ENCODE peak calls at places on chromosomes 12 and 14, in seven cellular contexts. Y is HCT116, T is HepG2, Z is GM12878, D is K562, I is H1, K is SK-N-SH. W is an unnamed sample.

GRCh38 chr12:108017658-108018057 is 111.4 kb upstream of the WSCD2 start:
- DNase-seq in Y (no peak), T (no peak), Z (no peak), D (no peak), I (no peak), K (no peak), W (no peak)

GRCh38 chr12:131203666-131204415 is 250.1 kb downstream of the ADGRD1 start:
- DNase-seq in Y (no peak), T (no peak), Z (no peak), D (no peak), I (no peak), K (peak; percentile 10), W (no peak)

GRCh38 chr12:120684523-120684932 is 2.4 kb upstream of the MLEC start:
- DNase-seq in Y (no peak), T (no peak), Z (peak; percentile 85), D (no peak), I (no peak), K (no peak), W (no peak)

GRCh38 chr12:111645433-111645832 is 40.3 kb downstream of the BRAP start:
- DNase-seq in Y (no peak), T (no peak), Z (no peak), D (no peak), I (no peak), K (no peak), W (peak; percentile 52)

GRCh38 chr14:95134304-95134933 is 22.9 kb downstream of the DICER1 start:
- DNase-seq in Y (no peak), T (no peak), Z (no peak), D (no peak), I (no peak), K (no peak), W (no peak)

GRCh38 chr12:62601765-62602444 is 135.3 kb downstream of the MON2 start:
- DNase-seq in Y (no peak), T (peak; percentile 31), Z (no peak), D (no peak), I (no peak), K (no peak), W (no peak)

GRCh38 chr12:6084261-6084968 is 40.1 kb downstream of the VWF start:
- DNase-seq in Y (peak; percentile 60), T (no peak), Z (no peak), D (no peak), I (no peak), K (peak; percentile 85), W (no peak)

GRCh38 chr14:79542121-79542520 is 669.2 kb downstream of the DIO2 start:
- DNase-seq in Y (no peak), T (no peak), Z (no peak), D (no peak), I (no peak), K (no peak), W (no peak)

GRCh38 chr14:77155083-77155482 is 13.5 kb upstream of the ZDHHC22 start:
- DNase-seq in Y (no peak), T (no peak), Z (no peak), D (no peak), I (no peak), K (no peak), W (no peak)

GRCh38 chr14:73426877-73427276 is 31.5 kb downstream of the NUMB start:
- DNase-seq in Y (no peak), T (no peak), Z (no peak), D (no peak), I (no peak), K (no peak), W (peak; percentile 53)

GRCh38 chr12:127628655-127629054 is 638.3 kb upstream of the TMEM132C start:
- DNase-seq in Y (no peak), T (no peak), Z (no peak), D (no peak), I (no peak), K (no peak), W (no peak)

GRCh38 chr12:32145096-32145495 is 38.4 kb downstream of the BICD1 start:
- DNase-seq in Y (no peak), T (no peak), Z (no peak), D (no peak), I (no peak), K (no peak), W (no peak)

GRCh38 chr12:32149489-32149888 is 42.8 kb downstream of the BICD1 start:
- DNase-seq in Y (no peak), T (no peak), Z (no peak), D (no peak), I (no peak), K (no peak), W (no peak)

GRCh38 chr12:32148372-32148771 is 41.7 kb downstream of the BICD1 start:
- DNase-seq in Y (no peak), T (no peak), Z (no peak), D (no peak), I (no peak), K (no peak), W (no peak)

GRCh38 chr12:32151081-32151480 is 44.4 kb downstream of the BICD1 start:
- DNase-seq in Y (no peak), T (no peak), Z (no peak), D (no peak), I (no peak), K (no peak), W (no peak)

GRCh38 chr12:32146074-32146873 is 39.6 kb downstream of the BICD1 start:
- DNase-seq in Y (no peak), T (no peak), Z (peak; percentile 37), D (no peak), I (no peak), K (no peak), W (no peak)
- TF ChIP-seq JUND in Y (no peak), T (no peak), Z (no peak), D (no peak), I (no peak), K (no peak), W (no peak)

GRCh38 chr12:21604245-21605101 is at the start of gene GYS2:
- DNase-seq in Y (no peak), T (no peak), Z (no peak), D (no peak), I (no peak), K (no peak), W (no peak)

GRCh38 chr12:21606175-21606574 is 1.5 kb upstream of the GYS2 start:
- DNase-seq in Y (no peak), T (no peak), Z (no peak), D (no peak), I (no peak), K (no peak), W (no peak)

GRCh38 chr12:21602774-21603173 is 1.9 kb downstream of the GYS2 start:
- DNase-seq in Y (no peak), T (no peak), Z (no peak), D (no peak), I (no peak), K (no peak), W (no peak)

DNA sequence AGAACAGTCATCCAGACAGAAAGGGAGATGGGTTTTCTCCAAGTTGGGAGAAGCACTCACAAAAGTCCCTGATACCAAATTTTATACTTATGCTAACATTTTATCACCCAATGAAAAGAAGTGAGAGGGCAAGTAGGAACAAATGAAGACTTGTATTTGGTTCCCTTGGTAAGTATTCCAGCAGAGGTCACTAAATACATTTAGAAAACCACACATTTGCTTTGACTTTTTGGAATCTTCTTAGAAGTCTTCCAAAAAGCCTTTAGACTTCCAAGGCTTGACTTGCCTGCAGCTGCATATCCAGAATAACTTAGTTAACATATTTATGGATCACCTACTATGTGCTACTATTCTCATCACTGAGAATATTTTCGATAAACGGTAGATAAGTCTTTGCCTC is 3.1 kb upstream of the GYS2 start:
- DNase-seq in Y (peak; percentile 12), T (no peak), Z (no peak), D (no peak), I (no peak), K (no peak), W (peak; percentile 62)
- TF ChIP-seq JUND in Y (no peak), T (no peak), Z (no peak), D (no peak), I (no peak), K (no peak), W (no peak)

GRCh38 chr12:64583395-64584172 is 26.7 kb upstream of the RASSF3 start:
- DNase-seq in Y (no peak), T (no peak), Z (no peak), D (no peak), I (no peak), K (peak; percentile 59), W (no peak)
- TF ChIP-seq JUND in Y (no peak), T (no peak), Z (no peak), D (no peak), I (no peak), K (no peak), W (no peak)

GRCh38 chr12:49346659-49347306 is at the start of gene DNAJC22:
- DNase-seq in Y (no peak), T (no peak), Z (no peak), D (peak; percentile 66), I (no peak), K (no peak), W (no peak)
- TF ChIP-seq JUND in Y (no peak), T (no peak), Z (no peak), D (no peak), I (no peak), K (no peak), W (no peak)

GRCh38 chr14:100591453-100592371 is 4.5 kb upstream of the BEGAIN start:
- DNase-seq in Y (no peak), T (no peak), Z (no peak), D (no peak), I (no peak), K (peak; percentile 17), W (no peak)

GRCh38 chr14:100592461-100592871 is 5.2 kb upstream of the BEGAIN start:
- DNase-seq in Y (no peak), T (no peak), Z (no peak), D (no peak), I (no peak), K (no peak), W (no peak)

GRCh38 chr14:100592972-100593371 is 5.8 kb upstream of the BEGAIN start:
- DNase-seq in Y (no peak), T (no peak), Z (no peak), D (no peak), I (no peak), K (peak; percentile 24), W (no peak)

GRCh38 chr14:100593751-100594624 is 6.8 kb upstream of the BEGAIN start:
- DNase-seq in Y (no peak), T (no peak), Z (no peak), D (no peak), I (no peak), K (no peak), W (no peak)

GRCh38 chr14:100594625-100594951 is 7.4 kb upstream of the BEGAIN start:
- DNase-seq in Y (no peak), T (no peak), Z (no peak), D (no peak), I (no peak), K (no peak), W (no peak)
- TF ChIP-seq JUND in Y (no peak), T (no peak), Z (no peak), D (no peak), I (no peak), K (no peak), W (no peak)

W was measured in T47D.